ENCODE peak calls at places on chromosome 19, in five cellular contexts. F is C1 segment of cervical spinal cord; C is activated CD4-positive, alpha-beta T cell treated with anti-CD3 and anti-CD28 coated beads, Interleukin-2, amount 50 U/mL, for 1 hour; Z is NCI-H69; Q is osteoblast. R is an unnamed sample.

GRCh38 chr19:23287620-23288019 is 37.4 kb upstream of the ZNF724 start:
- DNase-seq in F (no peak), Z (no peak), C (no peak), Q (no peak), R (no peak)

GRCh38 chr19:38076337-38076736 is 147.7 kb downstream of the DPF1 start:
- DNase-seq in F (no peak), Q (no peak), Z (no peak), C (no peak), R (no peak)

GRCh38 chr19:38737297-38737865 is 6.9 kb downstream of the CAPN12 start:
- DNase-seq in Q (no peak), C (no peak), Z (no peak), F (no peak), R (peak; percentile 39)

GRCh38 chr19:36377541-36378178 is 1.3 kb downstream of the ZFP14 start:
- DNase-seq in C (no peak), F (no peak), Q (no peak), Z (no peak), R (no peak)

GRCh38 chr19:32124585-32124984 is 220.8 kb upstream of the ZNF507 start:
- DNase-seq in C (no peak), Z (no peak), F (no peak), Q (no peak), R (no peak)

GRCh38 chr19:50181121-50181520 is 18.0 kb upstream of the IZUMO2 start:
- DNase-seq in F (no peak), Q (no peak), C (no peak), Z (peak; percentile 33), R (no peak)

GRCh38 chr19:1136201-1136600 is 32.4 kb downstream of the GPX4 start:
- DNase-seq in Z (peak; percentile 46), C (no peak), F (no peak), Q (no peak), R (no peak)

GRCh38 chr19:41904118-41904870 is 21.3 kb downstream of the ARHGEF1 start:
- DNase-seq in C (no peak), F (no peak), Q (no peak), Z (peak; percentile 98), R (no peak)

GRCh38 chr19:512548-513365 is 5.5 kb downstream of the TPGS1 start:
- DNase-seq in Q (no peak), C (no peak), F (no peak), Z (peak; percentile 61), R (no peak)

GRCh38 chr19:24033962-24034342 is 53.0 kb upstream of the ZNF254 start:
- DNase-seq in Z (peak; percentile 71), F (peak; percentile 28), C (peak; percentile 18), Q (peak; percentile 85), R (peak; percentile 51)

GRCh38 chr19:51372649-51373504 is at the start of gene NKG7:
- DNase-seq in F (no peak), Z (no peak), C (peak; percentile 38), Q (no peak), R (no peak)

GRCh38 chr19:44647144-44647543 is 3.4 kb downstream of the PVR start:
- DNase-seq in C (no peak), F (no peak), Z (no peak), Q (no peak), R (no peak)

GRCh38 chr19:38210458-38210987 is 13.5 kb downstream of the DPF1 start:
- DNase-seq in Q (no peak), C (no peak), F (peak; percentile 6), Z (peak; percentile 95), R (peak; percentile 85)

GRCh38 chr19:34432797-34433196 is 4.6 kb downstream of the UBA2 start:
- DNase-seq in C (no peak), Z (no peak), Q (no peak), F (no peak), R (no peak)

GRCh38 chr19:17686592-17687042 is 1.5 kb downstream of the UNC13A start:
- DNase-seq in C (no peak), F (no peak), Q (peak; percentile 76), Z (peak; percentile 91), R (no peak)

GRCh38 chr19:17555929-17556813 is 722 bp downstream of the COLGALT1 start:
- DNase-seq in Q (peak; percentile 92), Z (peak; percentile 72), F (no peak), C (no peak), R (peak; percentile 41)

GRCh38 chr19:53992815-53993214 is 1.4 kb downstream of the CACNG6 start:
- DNase-seq in C (no peak), Q (no peak), Z (no peak), F (no peak), R (no peak)

GRCh38 chr19:40576181-40576584 is 490 bp upstream of the SHKBP1 start:
- DNase-seq in Q (no peak), Z (peak; percentile 66), C (no peak), F (no peak), R (no peak)

GRCh38 chr19:40601061-40601973 is at the start of gene LTBP4:
- DNase-seq in C (no peak), F (no peak), Z (peak; percentile 76), Q (peak; percentile 88), R (no peak)

GRCh38 chr19:55300821-55301458 is 17.1 kb downstream of the BRSK1 start:
- DNase-seq in Q (peak; percentile 43), F (no peak), Z (peak; percentile 46), C (no peak), R (peak; percentile 69)

GRCh38 chr19:1387684-1388636 is 4.3 kb downstream of the NDUFS7 start:
- DNase-seq in Q (no peak), F (no peak), Z (no peak), C (no peak), R (peak; percentile 87)

GRCh38 chr19:49820125-49820524 is 2.0 kb downstream of the MED25 start:
- DNase-seq in Q (no peak), Z (no peak), C (no peak), F (no peak), R (no peak)

GRCh38 chr19:39070888-39071287 is 13.3 kb upstream of the ACP7 start:
- DNase-seq in C (no peak), F (no peak), Q (peak; percentile 78), Z (no peak), R (no peak)